ENCODE peak calls at places on chromosomes 16 and 17, in nine cellular contexts. One of them, this sample, is unnamed.

GRCh38 chr16:1351582-1352362 is at the start of the genes GNPTG and TSR3:
- DNase-seq in A549: peak; percentile 90
- DNase-seq in K562: peak; percentile 91
- DNase-seq in GM12878: peak; percentile 64
- DNase-seq in transverse colon: peak; percentile 88
- DNase-seq in ovary: peak; percentile 89
- DNase-seq in HepG2: peak; percentile 61
- DNase-seq in tibial nerve: peak; percentile 70
- DNase-seq in SK-N-SH: peak; percentile 96
- DNase-seq in this sample: peak; percentile 88

GRCh38 chr16:15993128-15993527 is 43.7 kb downstream of the ABCC1 start:
- DNase-seq in A549: no peak
- DNase-seq in K562: no peak
- DNase-seq in GM12878: no peak
- DNase-seq in transverse colon: no peak
- DNase-seq in ovary: no peak
- DNase-seq in HepG2: no peak
- DNase-seq in tibial nerve: no peak
- DNase-seq in SK-N-SH: no peak
- DNase-seq in this sample: no peak

GRCh38 chr17:8016632-8017424 is 14.4 kb downstream of the GUCY2D start:
- DNase-seq in A549: peak; percentile 66
- DNase-seq in K562: peak; percentile 53
- DNase-seq in GM12878: no peak
- DNase-seq in transverse colon: peak; percentile 69
- DNase-seq in ovary: no peak
- DNase-seq in HepG2: no peak
- DNase-seq in tibial nerve: no peak
- DNase-seq in SK-N-SH: peak; percentile 82
- DNase-seq in this sample: peak; percentile 68

GRCh38 chr16:48365030-48365600 is 20.1 kb downstream of the SIAH1 start:
- DNase-seq in A549: peak; percentile 30
- DNase-seq in K562: no peak
- DNase-seq in GM12878: no peak
- DNase-seq in transverse colon: no peak
- DNase-seq in ovary: no peak
- DNase-seq in HepG2: no peak
- DNase-seq in tibial nerve: no peak
- DNase-seq in SK-N-SH: no peak
- DNase-seq in this sample: no peak

GRCh38 chr16:69376393-69377059 is 9.3 kb downstream of the TERF2 start:
- DNase-seq in A549: no peak
- DNase-seq in K562: no peak
- DNase-seq in GM12878: no peak
- DNase-seq in transverse colon: no peak
- DNase-seq in ovary: no peak
- DNase-seq in HepG2: peak; percentile 75
- DNase-seq in tibial nerve: no peak
- DNase-seq in SK-N-SH: no peak
- DNase-seq in this sample: no peak

GRCh38 chr16:79310734-79311133 is 289.8 kb downstream of the MAF start:
- DNase-seq in A549: no peak
- DNase-seq in K562: no peak
- DNase-seq in GM12878: no peak
- DNase-seq in transverse colon: no peak
- DNase-seq in ovary: no peak
- DNase-seq in HepG2: no peak
- DNase-seq in tibial nerve: no peak
- DNase-seq in SK-N-SH: no peak
- DNase-seq in this sample: peak; percentile 32

GRCh38 chr17:20304961-20305360 is 162.4 kb downstream of the LGALS9B start:
- DNase-seq in A549: no peak
- DNase-seq in K562: no peak
- DNase-seq in GM12878: no peak
- DNase-seq in transverse colon: no peak
- DNase-seq in ovary: no peak
- DNase-seq in HepG2: no peak
- DNase-seq in tibial nerve: no peak
- DNase-seq in SK-N-SH: no peak
- DNase-seq in this sample: no peak

GRCh38 chr16:55661842-55662479 is 6.2 kb downstream of the SLC6A2 start:
- DNase-seq in A549: no peak
- DNase-seq in K562: no peak
- DNase-seq in GM12878: no peak
- DNase-seq in transverse colon: no peak
- DNase-seq in ovary: no peak
- DNase-seq in HepG2: no peak
- DNase-seq in tibial nerve: no peak
- DNase-seq in SK-N-SH: peak; percentile 76
- DNase-seq in this sample: no peak

GRCh38 chr17:66541461-66542182 is 239.2 kb downstream of the PRKCA start:
- DNase-seq in A549: no peak
- DNase-seq in K562: peak; percentile 40
- DNase-seq in GM12878: peak; percentile 40
- DNase-seq in transverse colon: no peak
- DNase-seq in ovary: peak; percentile 51
- DNase-seq in HepG2: no peak
- DNase-seq in tibial nerve: no peak
- DNase-seq in SK-N-SH: peak; percentile 36
- DNase-seq in this sample: no peak

GRCh38 chr17:78677303-78678219 is 100.4 kb upstream of the DNAH17 start:
- DNase-seq in A549: peak; percentile 53
- DNase-seq in K562: no peak
- DNase-seq in GM12878: no peak
- DNase-seq in transverse colon: no peak
- DNase-seq in ovary: no peak
- DNase-seq in HepG2: peak; percentile 61
- DNase-seq in tibial nerve: no peak
- DNase-seq in SK-N-SH: no peak
- DNase-seq in this sample: no peak

GRCh38 chr16:84052071-84052622 is 9.6 kb upstream of the SLC38A8 start:
- DNase-seq in A549: no peak
- DNase-seq in K562: no peak
- DNase-seq in GM12878: no peak
- DNase-seq in transverse colon: no peak
- DNase-seq in ovary: no peak
- DNase-seq in HepG2: no peak
- DNase-seq in tibial nerve: no peak
- DNase-seq in SK-N-SH: no peak
- DNase-seq in this sample: no peak

GRCh38 chr16:66223176-66223780 is 143.2 kb upstream of the CDH5 start:
- DNase-seq in A549: no peak
- DNase-seq in K562: no peak
- DNase-seq in GM12878: no peak
- DNase-seq in transverse colon: no peak
- DNase-seq in ovary: no peak
- DNase-seq in HepG2: no peak
- DNase-seq in tibial nerve: no peak
- DNase-seq in SK-N-SH: no peak
- DNase-seq in this sample: no peak

GRCh38 chr17:40325156-40326013 is 16.4 kb downstream of the RARA start:
- DNase-seq in A549: no peak
- DNase-seq in K562: no peak
- DNase-seq in GM12878: no peak
- DNase-seq in transverse colon: no peak
- DNase-seq in ovary: peak; percentile 31
- DNase-seq in HepG2: no peak
- DNase-seq in tibial nerve: no peak
- DNase-seq in SK-N-SH: no peak
- DNase-seq in this sample: no peak

DNA sequence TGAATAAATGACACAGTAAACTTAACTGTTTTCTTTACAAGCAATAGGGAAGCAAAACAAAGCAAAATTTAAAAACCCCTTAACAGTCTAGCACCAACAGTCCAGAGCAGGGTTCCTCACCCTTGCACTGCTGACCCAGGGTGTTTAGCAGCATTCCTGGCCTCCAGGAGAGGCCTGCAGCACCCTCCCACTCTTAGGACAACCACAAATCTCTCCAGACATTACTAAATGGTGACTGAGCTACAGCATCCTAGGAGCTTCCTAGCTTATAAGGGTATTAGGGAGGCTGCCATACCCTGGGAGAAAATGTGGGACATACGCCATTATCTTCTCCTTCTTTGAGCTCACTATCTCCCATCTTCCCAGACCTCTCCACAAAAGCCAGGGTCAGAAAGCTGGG is 15.9 kb downstream of the POLG2 start:
- DNase-seq in A549: no peak
- DNase-seq in K562: no peak
- DNase-seq in GM12878: no peak
- DNase-seq in transverse colon: no peak
- DNase-seq in ovary: no peak
- DNase-seq in HepG2: no peak
- DNase-seq in tibial nerve: no peak
- DNase-seq in SK-N-SH: no peak
- DNase-seq in this sample: no peak
- TF ChIP-seq EP300 in A549: no peak
- TF ChIP-seq EP300 in K562: no peak
- TF ChIP-seq EP300 in GM12878: no peak
- TF ChIP-seq EP300 in transverse colon: no peak
- TF ChIP-seq EP300 in ovary: no peak
- TF ChIP-seq EP300 in HepG2: no peak
- TF ChIP-seq EP300 in tibial nerve: no peak
- TF ChIP-seq EP300 in SK-N-SH: no peak
- TF ChIP-seq EP300 in this sample: no peak

DNA sequence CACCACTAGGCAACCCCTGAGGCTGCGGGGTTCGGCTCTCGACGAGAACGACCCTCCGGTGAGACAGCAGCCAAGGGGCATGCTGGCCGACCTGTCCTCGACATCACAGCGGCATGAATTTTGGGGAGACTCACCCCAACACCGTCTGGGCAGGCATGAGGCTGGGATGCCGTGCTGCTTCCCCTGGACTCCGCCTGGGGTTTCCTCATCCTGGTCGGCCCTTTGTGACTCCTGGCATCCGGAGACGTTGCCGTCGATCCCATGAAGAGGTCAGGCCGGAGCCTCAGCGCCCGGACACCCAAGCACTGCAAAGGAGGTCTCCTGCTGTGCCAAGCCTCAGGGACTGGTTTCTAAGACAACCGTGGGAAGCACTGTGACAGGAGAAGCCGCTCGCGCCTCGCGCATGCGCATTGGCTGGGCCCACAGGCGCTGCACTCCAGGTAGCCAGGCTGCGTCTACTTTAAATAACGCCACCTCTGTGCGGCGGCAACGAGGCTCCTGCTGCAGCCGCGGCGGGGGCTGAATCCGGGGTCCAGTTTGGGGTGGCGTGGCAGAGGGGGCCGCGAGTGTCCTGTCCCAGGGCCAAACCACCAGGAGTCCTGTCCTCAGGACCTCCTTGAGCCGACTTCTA is 13.8 kb upstream of the KCNJ18 start:
- DNase-seq in A549: no peak
- DNase-seq in K562: peak; percentile 77
- DNase-seq in GM12878: no peak
- DNase-seq in transverse colon: no peak
- DNase-seq in ovary: no peak
- DNase-seq in HepG2: no peak
- DNase-seq in tibial nerve: no peak
- DNase-seq in SK-N-SH: peak; percentile 67
- DNase-seq in this sample: no peak
- H3K9me3 ChIP-seq in A549: no peaks in the 10 kb centered on the region
- H3K9me3 ChIP-seq in K562: no peaks in the 10 kb centered on the region
- H3K9me3 ChIP-seq in GM12878: no peaks in the 10 kb centered on the region
- H3K9me3 ChIP-seq in transverse colon: no peaks in the 10 kb centered on the region
- H3K9me3 ChIP-seq in ovary: no peaks in the 10 kb centered on the region
- H3K9me3 ChIP-seq in HepG2: no peaks in the 10 kb centered on the region
- H3K9me3 ChIP-seq in tibial nerve: peaks cover 10% of the 10 kb centered on the region
- H3K9me3 ChIP-seq in SK-N-SH: no peaks in the 10 kb centered on the region
- H3K9me3 ChIP-seq in this sample: peaks cover 9% of the 10 kb centered on the region

GRCh38 chr16:67740391-67740790 is 21.3 kb upstream of the GFOD2 start:
- DNase-seq in A549: no peak
- DNase-seq in K562: no peak
- DNase-seq in GM12878: no peak
- DNase-seq in transverse colon: no peak
- DNase-seq in ovary: no peak
- DNase-seq in HepG2: no peak
- DNase-seq in tibial nerve: no peak
- DNase-seq in SK-N-SH: no peak
- DNase-seq in this sample: no peak
- H3K4me3 ChIP-seq in A549: no peak overlapping the region
- H3K4me3 ChIP-seq in K562: no peak overlapping the region
- H3K4me3 ChIP-seq in GM12878: no peak overlapping the region
- H3K4me3 ChIP-seq in transverse colon: no peak overlapping the region
- H3K4me3 ChIP-seq in ovary: no peak overlapping the region
- H3K4me3 ChIP-seq in HepG2: no peak overlapping the region
- H3K4me3 ChIP-seq in tibial nerve: no peak overlapping the region
- H3K4me3 ChIP-seq in SK-N-SH: no peak overlapping the region
- H3K4me3 ChIP-seq in this sample: no peak overlapping the region

GRCh38 chr17:31568140-31568938 is 176.9 kb downstream of the RAB11FIP4 start:
- DNase-seq in A549: no peak
- DNase-seq in K562: no peak
- DNase-seq in GM12878: no peak
- DNase-seq in transverse colon: no peak
- DNase-seq in ovary: no peak
- DNase-seq in HepG2: no peak
- DNase-seq in tibial nerve: no peak
- DNase-seq in SK-N-SH: peak; percentile 19
- DNase-seq in this sample: no peak
- TF ChIP-seq EP300 in A549: no peak
- TF ChIP-seq EP300 in K562: no peak
- TF ChIP-seq EP300 in GM12878: no peak
- TF ChIP-seq EP300 in transverse colon: no peak
- TF ChIP-seq EP300 in ovary: peak; percentile 47
- TF ChIP-seq EP300 in HepG2: no peak
- TF ChIP-seq EP300 in tibial nerve: peak; percentile 88
- TF ChIP-seq EP300 in SK-N-SH: no peak
- TF ChIP-seq EP300 in this sample: no peak

GRCh38 chr17:17682293-17682736 is 1.1 kb downstream of the RAI1 start:
- DNase-seq in A549: peak; percentile 58
- DNase-seq in K562: peak; percentile 66
- DNase-seq in GM12878: no peak
- DNase-seq in transverse colon: peak; percentile 67
- DNase-seq in ovary: peak; percentile 75
- DNase-seq in HepG2: no peak
- DNase-seq in tibial nerve: no peak
- DNase-seq in SK-N-SH: peak; percentile 74
- DNase-seq in this sample: peak; percentile 57
- H3K9me3 ChIP-seq in A549: no peaks in the 10 kb centered on the region
- H3K9me3 ChIP-seq in K562: no peaks in the 10 kb centered on the region
- H3K9me3 ChIP-seq in GM12878: no peaks in the 10 kb centered on the region
- H3K9me3 ChIP-seq in transverse colon: no peaks in the 10 kb centered on the region
- H3K9me3 ChIP-seq in ovary: no peaks in the 10 kb centered on the region
- H3K9me3 ChIP-seq in HepG2: no peaks in the 10 kb centered on the region
- H3K9me3 ChIP-seq in tibial nerve: no peaks in the 10 kb centered on the region
- H3K9me3 ChIP-seq in SK-N-SH: no peaks in the 10 kb centered on the region
- H3K9me3 ChIP-seq in this sample: no peaks in the 10 kb centered on the region

This sample was measured in stomach.